ENCODE peak calls at places on chromosomes 2 and 18, in ten cellular contexts. One of them, this sample, is unnamed.

GRCh38 chr2:20930928-20931327 is 108.0 kb upstream of the LDAH start:
- DNase-seq in tibial nerve: no peak
- DNase-seq in sigmoid colon: no peak
- DNase-seq in H1: no peak
- DNase-seq in A549: no peak
- DNase-seq in stomach: no peak
- DNase-seq in body of pancreas: no peak
- DNase-seq in K562: no peak
- DNase-seq in ovary: no peak
- DNase-seq in heart left ventricle: no peak
- DNase-seq in this sample: no peak

GRCh38 chr18:48814490-48815181 is 136.1 kb downstream of the SMAD7 start:
- DNase-seq in tibial nerve: no peak
- DNase-seq in sigmoid colon: peak
- DNase-seq in H1: peak
- DNase-seq in A549: no peak
- DNase-seq in stomach: peak
- DNase-seq in body of pancreas: no peak
- DNase-seq in K562: no peak
- DNase-seq in ovary: no peak
- DNase-seq in heart left ventricle: no peak
- DNase-seq in this sample: peak

GRCh38 chr2:36702781-36703180 is 6.3 kb downstream of the VIT start:
- DNase-seq in tibial nerve: no peak
- DNase-seq in sigmoid colon: no peak
- DNase-seq in H1: peak
- DNase-seq in A549: no peak
- DNase-seq in stomach: no peak
- DNase-seq in body of pancreas: no peak
- DNase-seq in K562: no peak
- DNase-seq in ovary: no peak
- DNase-seq in heart left ventricle: no peak
- DNase-seq in this sample: no peak

GRCh38 chr2:121150126-121150525 is 134.9 kb downstream of the TFCP2L1 start:
- DNase-seq in tibial nerve: no peak
- DNase-seq in sigmoid colon: no peak
- DNase-seq in H1: no peak
- DNase-seq in A549: no peak
- DNase-seq in stomach: no peak
- DNase-seq in body of pancreas: no peak
- DNase-seq in K562: no peak
- DNase-seq in ovary: no peak
- DNase-seq in heart left ventricle: no peak
- DNase-seq in this sample: no peak

GRCh38 chr2:39942970-39943369 is 163.9 kb upstream of the THUMPD2 start:
- DNase-seq in tibial nerve: no peak
- DNase-seq in sigmoid colon: no peak
- DNase-seq in H1: no peak
- DNase-seq in A549: no peak
- DNase-seq in stomach: no peak
- DNase-seq in body of pancreas: no peak
- DNase-seq in K562: no peak
- DNase-seq in ovary: no peak
- DNase-seq in heart left ventricle: no peak
- DNase-seq in this sample: no peak

GRCh38 chr2:147869934-147870333 is 25.1 kb downstream of the ACVR2A start:
- DNase-seq in tibial nerve: no peak
- DNase-seq in sigmoid colon: no peak
- DNase-seq in H1: no peak
- DNase-seq in A549: no peak
- DNase-seq in stomach: no peak
- DNase-seq in body of pancreas: no peak
- DNase-seq in K562: no peak
- DNase-seq in ovary: no peak
- DNase-seq in heart left ventricle: no peak
- DNase-seq in this sample: no peak

GRCh38 chr2:226136739-226137138 is 662.9 kb downstream of the IRS1 start:
- DNase-seq in tibial nerve: no peak
- DNase-seq in sigmoid colon: no peak
- DNase-seq in H1: no peak
- DNase-seq in A549: no peak
- DNase-seq in stomach: no peak
- DNase-seq in body of pancreas: no peak
- DNase-seq in K562: no peak
- DNase-seq in ovary: no peak
- DNase-seq in heart left ventricle: no peak
- DNase-seq in this sample: no peak

GRCh38 chr2:29123584-29124349 is 8.6 kb downstream of the CLIP4 start:
- DNase-seq in tibial nerve: no peak
- DNase-seq in sigmoid colon: no peak
- DNase-seq in H1: no peak
- DNase-seq in A549: peak
- DNase-seq in stomach: no peak
- DNase-seq in body of pancreas: no peak
- DNase-seq in K562: no peak
- DNase-seq in ovary: no peak
- DNase-seq in heart left ventricle: no peak
- DNase-seq in this sample: no peak

GRCh38 chr2:122750095-122750494 is 994.6 kb downstream of the TSN start:
- DNase-seq in tibial nerve: no peak
- DNase-seq in sigmoid colon: no peak
- DNase-seq in H1: no peak
- DNase-seq in A549: no peak
- DNase-seq in stomach: no peak
- DNase-seq in body of pancreas: no peak
- DNase-seq in K562: no peak
- DNase-seq in ovary: no peak
- DNase-seq in heart left ventricle: no peak
- DNase-seq in this sample: no peak

DNA sequence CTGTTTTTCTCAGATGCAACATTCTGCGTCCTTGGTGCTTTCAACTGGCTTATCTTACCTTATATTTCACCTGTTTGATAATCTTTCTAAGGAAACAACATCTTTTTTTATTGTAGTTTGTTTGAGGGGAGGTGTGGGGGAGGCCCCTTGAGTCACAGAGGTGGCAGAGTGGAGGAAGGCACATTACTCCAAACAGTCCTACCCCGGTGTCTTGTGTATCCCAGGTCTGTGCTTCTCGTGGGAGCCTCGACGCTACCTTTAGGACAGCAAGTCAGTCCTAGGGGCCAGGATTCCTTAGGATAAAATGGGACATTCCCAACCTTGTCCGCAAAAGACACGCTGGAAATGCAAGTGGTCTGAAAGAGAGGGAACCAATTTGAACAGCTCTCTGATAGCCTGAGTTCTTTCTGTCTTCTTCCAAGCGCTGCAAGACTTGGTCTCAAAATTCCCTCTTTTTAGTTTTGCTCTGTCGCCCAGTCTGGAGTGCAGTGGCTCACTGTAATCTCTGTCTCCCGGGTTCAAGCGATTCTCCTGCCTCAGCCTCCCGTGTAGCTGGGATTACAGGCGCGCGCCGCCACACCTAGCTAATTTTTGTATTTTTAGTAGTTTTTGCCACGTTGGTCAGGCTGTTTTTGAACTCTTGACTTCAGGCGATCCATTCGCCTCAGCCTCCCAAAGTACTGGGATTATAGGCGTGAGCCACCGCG is 4.0 kb downstream of the GATA6 start:
- DNase-seq in tibial nerve: no peak
- DNase-seq in sigmoid colon: no peak
- DNase-seq in H1: no peak
- DNase-seq in A549: no peak
- DNase-seq in stomach: no peak
- DNase-seq in body of pancreas: peak
- DNase-seq in K562: no peak
- DNase-seq in ovary: no peak
- DNase-seq in heart left ventricle: no peak
- DNase-seq in this sample: no peak
- H3K4me3 ChIP-seq in tibial nerve: peak
- H3K4me3 ChIP-seq in sigmoid colon: peak
- H3K4me3 ChIP-seq in H1: no peak
- H3K4me3 ChIP-seq in A549: no peak
- H3K4me3 ChIP-seq in stomach: peak
- H3K4me3 ChIP-seq in body of pancreas: peak
- H3K4me3 ChIP-seq in K562: no peak
- H3K4me3 ChIP-seq in ovary: peak
- H3K4me3 ChIP-seq in heart left ventricle: peak
- H3K4me3 ChIP-seq in this sample: no peak

DNA sequence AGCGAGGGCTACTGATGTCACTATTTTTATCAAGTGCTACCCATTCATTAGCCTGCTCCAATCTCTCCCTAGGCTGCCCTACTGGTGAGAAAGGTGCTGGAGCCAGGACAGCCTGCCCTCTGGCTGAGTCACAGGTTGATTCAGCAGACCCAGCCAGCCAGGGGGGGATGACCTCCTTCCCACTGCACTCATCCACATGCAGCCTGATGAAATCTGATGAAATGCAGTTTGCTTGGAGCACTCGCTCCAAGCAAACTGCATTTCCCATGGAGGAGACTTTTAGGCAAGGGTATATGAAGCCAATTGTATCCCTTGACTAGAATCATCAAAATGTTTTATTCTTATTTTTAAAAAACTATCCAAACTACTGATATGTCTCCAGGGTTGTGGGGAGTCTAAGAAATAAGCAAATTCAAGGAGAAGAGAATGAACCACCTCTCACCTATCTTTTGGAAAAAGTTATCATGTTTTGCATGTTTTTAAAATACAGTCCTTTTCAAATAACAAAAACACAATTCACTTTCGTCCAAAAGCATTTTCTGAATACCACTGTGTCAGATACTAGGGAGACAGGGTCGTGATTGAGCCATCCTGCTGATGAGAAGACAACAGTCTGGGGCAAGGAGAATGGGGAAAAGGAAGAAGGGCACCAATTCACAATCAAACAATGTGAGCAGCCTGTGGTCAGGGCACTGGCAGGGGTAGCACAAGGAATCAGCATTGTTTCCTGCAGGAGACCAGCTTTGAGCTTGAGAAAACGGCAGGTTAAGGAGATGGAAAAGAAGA is 128.3 kb downstream of the AFF3 start:
- DNase-seq in tibial nerve: peak
- DNase-seq in sigmoid colon: no peak
- DNase-seq in H1: no peak
- DNase-seq in A549: peak
- DNase-seq in stomach: peak
- DNase-seq in body of pancreas: peak
- DNase-seq in K562: no peak
- DNase-seq in ovary: peak
- DNase-seq in heart left ventricle: peak
- DNase-seq in this sample: no peak
- TF ChIP-seq CTCF in tibial nerve: no peak
- TF ChIP-seq CTCF in sigmoid colon: no peak
- TF ChIP-seq CTCF in H1: no peak
- TF ChIP-seq CTCF in A549: no peak
- TF ChIP-seq CTCF in stomach: no peak
- TF ChIP-seq CTCF in body of pancreas: peak
- TF ChIP-seq CTCF in K562: no peak
- TF ChIP-seq CTCF in ovary: no peak
- TF ChIP-seq CTCF in heart left ventricle: peak
- TF ChIP-seq CTCF in this sample: no peak

GRCh38 chr2:206442854-206443734 is at the start of gene ADAM23:
- DNase-seq in tibial nerve: no peak
- DNase-seq in sigmoid colon: no peak
- DNase-seq in H1: peak
- DNase-seq in A549: peak
- DNase-seq in stomach: no peak
- DNase-seq in body of pancreas: peak
- DNase-seq in K562: peak
- DNase-seq in ovary: peak
- DNase-seq in heart left ventricle: peak
- DNase-seq in this sample: no peak
- TF ChIP-seq POLR2A in tibial nerve: no peak
- TF ChIP-seq POLR2A in sigmoid colon: no peak
- TF ChIP-seq POLR2A in H1: peak
- TF ChIP-seq POLR2A in A549: peak
- TF ChIP-seq POLR2A in stomach: no peak
- TF ChIP-seq POLR2A in body of pancreas: no peak
- TF ChIP-seq POLR2A in K562: no peak
- TF ChIP-seq POLR2A in ovary: no peak
- TF ChIP-seq POLR2A in heart left ventricle: peak
- TF ChIP-seq POLR2A in this sample: no peak

GRCh38 chr2:25397777-25398176 is 56.1 kb upstream of the DNMT3A start:
- DNase-seq in tibial nerve: no peak
- DNase-seq in sigmoid colon: no peak
- DNase-seq in H1: no peak
- DNase-seq in A549: no peak
- DNase-seq in stomach: no peak
- DNase-seq in body of pancreas: no peak
- DNase-seq in K562: no peak
- DNase-seq in ovary: no peak
- DNase-seq in heart left ventricle: no peak
- DNase-seq in this sample: peak

GRCh38 chr2:25402477-25402876 is 60.8 kb upstream of the DNMT3A start:
- DNase-seq in tibial nerve: no peak
- DNase-seq in sigmoid colon: no peak
- DNase-seq in H1: no peak
- DNase-seq in A549: no peak
- DNase-seq in stomach: no peak
- DNase-seq in body of pancreas: no peak
- DNase-seq in K562: no peak
- DNase-seq in ovary: no peak
- DNase-seq in heart left ventricle: no peak
- DNase-seq in this sample: no peak

GRCh38 chr2:25401307-25402021 is 59.7 kb upstream of the DNMT3A start:
- DNase-seq in tibial nerve: no peak
- DNase-seq in sigmoid colon: no peak
- DNase-seq in H1: no peak
- DNase-seq in A549: no peak
- DNase-seq in stomach: no peak
- DNase-seq in body of pancreas: peak
- DNase-seq in K562: no peak
- DNase-seq in ovary: no peak
- DNase-seq in heart left ventricle: no peak
- DNase-seq in this sample: no peak

GRCh38 chr2:25398534-25398933 is 56.8 kb upstream of the DNMT3A start:
- DNase-seq in tibial nerve: no peak
- DNase-seq in sigmoid colon: no peak
- DNase-seq in H1: no peak
- DNase-seq in A549: no peak
- DNase-seq in stomach: no peak
- DNase-seq in body of pancreas: no peak
- DNase-seq in K562: no peak
- DNase-seq in ovary: no peak
- DNase-seq in heart left ventricle: no peak
- DNase-seq in this sample: no peak

DNA sequence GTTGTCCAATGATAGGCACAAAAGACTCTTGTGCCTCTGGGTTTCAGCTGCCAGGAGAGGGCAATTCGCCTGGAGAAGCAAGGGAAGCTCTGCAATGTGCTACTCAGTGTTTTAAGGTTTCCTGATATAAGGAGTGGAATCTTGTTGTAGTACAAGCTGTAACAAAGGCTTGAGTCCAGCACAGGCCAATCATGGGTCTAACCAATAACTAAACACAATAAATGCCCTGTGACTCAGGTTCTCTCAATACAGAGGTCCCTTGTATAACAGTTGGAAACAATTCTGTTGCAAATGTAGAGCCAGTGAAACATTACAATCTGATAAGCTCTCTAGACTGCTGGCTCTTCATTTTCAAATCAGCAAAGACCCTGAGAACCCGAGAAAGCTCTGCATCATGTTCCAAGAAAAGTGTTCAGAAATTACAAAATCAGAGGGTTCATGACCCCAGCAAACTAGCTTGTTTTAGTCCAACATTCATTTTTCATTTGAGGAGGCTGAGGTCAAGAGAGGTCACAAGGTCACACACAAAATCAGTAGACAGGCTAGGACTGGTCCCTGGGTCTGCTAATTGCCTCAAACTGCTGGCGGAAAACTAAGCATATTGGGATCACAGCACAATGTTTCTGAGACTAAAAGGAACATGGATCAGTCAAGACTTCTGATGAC is 59.0 kb upstream of the DNMT3A start:
- DNase-seq in tibial nerve: no peak
- DNase-seq in sigmoid colon: no peak
- DNase-seq in H1: no peak
- DNase-seq in A549: no peak
- DNase-seq in stomach: no peak
- DNase-seq in body of pancreas: no peak
- DNase-seq in K562: no peak
- DNase-seq in ovary: no peak
- DNase-seq in heart left ventricle: no peak
- DNase-seq in this sample: no peak
- H3K4me3 ChIP-seq in tibial nerve: no peak
- H3K4me3 ChIP-seq in sigmoid colon: no peak
- H3K4me3 ChIP-seq in H1: no peak
- H3K4me3 ChIP-seq in A549: no peak
- H3K4me3 ChIP-seq in stomach: no peak
- H3K4me3 ChIP-seq in body of pancreas: no peak
- H3K4me3 ChIP-seq in K562: no peak
- H3K4me3 ChIP-seq in ovary: no peak
- H3K4me3 ChIP-seq in heart left ventricle: no peak
- H3K4me3 ChIP-seq in this sample: no peak

This sample was measured in lower leg skin.